ENCODE peak calls at places on chromosomes 5 and 9, in six cellular contexts. W is hepatic stellate cell; N is AG20443; U is spleen; J is activated CD4-positive, alpha-beta T cell treated with anti-CD3 and anti-CD28 coated beads, Interleukin-2, amount 10 ng/mL, durations not matched to agents 7 days and 5 days; K is stimulated activated CD4-positive, alpha-beta T cell treated with anti-CD3 and anti-CD28 coated beads, Interleukin-1b, Interleukin-23, amount 100 ng/mL, for 4 hours. I is an unnamed sample.

GRCh38 chr9:37442556-37442955 is 20.1 kb downstream of the GRHPR start:
- DNase-seq in N (no peak), K (no peak), U (no peak), W (no peak), J (no peak), I (no peak)

GRCh38 chr5:124370601-124371000 is 375.8 kb downstream of the ZNF608 start:
- DNase-seq in N (no peak), U (no peak), W (no peak), K (no peak), J (no peak), I (no peak)

GRCh38 chr9:38205279-38205678 is 136.3 kb upstream of the SHB start:
- DNase-seq in K (no peak), U (no peak), N (no peak), J (no peak), W (no peak), I (no peak)

GRCh38 chr9:125889524-125890473 is 142.6 kb downstream of the PBX3 start:
- DNase-seq in K (peak), U (peak), J (peak), N (peak), W (peak), I (no peak)

GRCh38 chr5:171914939-171915338 is 91.5 kb downstream of the FBXW11 start:
- DNase-seq in U (no peak), K (no peak), N (no peak), J (no peak), W (no peak), I (no peak)

GRCh38 chr5:107783551-107783950 is 112.8 kb upstream of the EFNA5 start:
- DNase-seq in U (no peak), W (no peak), K (no peak), N (no peak), J (no peak), I (no peak)

GRCh38 chr9:92463989-92464388 is 18.3 kb downstream of the ASPN start:
- DNase-seq in W (peak), J (no peak), U (no peak), N (peak), K (no peak), I (peak)

GRCh38 chr5:96254980-96255681 is 177.9 kb downstream of the PCSK1 start:
- DNase-seq in U (no peak), J (no peak), K (no peak), N (peak), W (no peak), I (peak)

GRCh38 chr9:37913480-37914153 is 9.7 kb upstream of the SLC25A51 start:
- DNase-seq in K (peak), J (peak), N (peak), W (peak), U (peak), I (no peak)

GRCh38 chr5:103428411-103428871 is 134.1 kb downstream of the NUDT12 start:
- DNase-seq in U (no peak), W (peak), N (peak), J (no peak), K (no peak), I (no peak)

GRCh38 chr5:36692791-36693763 is 86.7 kb downstream of the SLC1A3 start:
- DNase-seq in K (no peak), U (peak), N (peak), W (peak), J (peak), I (peak)

GRCh38 chr5:92369587-92369986 is 986.5 kb upstream of the ARRDC3 start:
- DNase-seq in U (no peak), W (no peak), J (no peak), K (no peak), N (no peak), I (no peak)

GRCh38 chr5:124210106-124210918 is 536.1 kb downstream of the ZNF608 start:
- DNase-seq in W (no peak), K (no peak), U (no peak), N (no peak), J (no peak), I (no peak)

GRCh38 chr9:111937781-111938426 is 41.3 kb downstream of the UGCG start:
- DNase-seq in K (peak), N (no peak), U (peak), J (peak), W (no peak), I (no peak)

GRCh38 chr9:14846871-14847311 is 63.3 kb downstream of the FREM1 start:
- DNase-seq in N (peak), K (peak), U (peak), J (peak), W (peak), I (no peak)